ENCODE peak calls at places on chromosomes 16 and 17, in ten cellular contexts. S is A549; D is left ventricle myocardium inferior; P is upper lobe of left lung; R is tibial artery; F is mucosa of descending colon; V is CD8-positive, alpha-beta memory T cell; I is effector memory CD4-positive, alpha-beta T cell; Q is esophagus squamous epithelium; L is fibroblast of lung. E is an unnamed sample. For H3K4me1, the result is how much of the 10 kb centered on the place peaks cover.

GRCh38 chr17:6327007-6327406 is 107.9 kb downstream of the AIPL1 start:
- DNase-seq in R (no peak), V (no peak), L (no peak), D (peak), P (no peak), I (no peak), Q (no peak), F (no peak), S (no peak), E (no peak)

GRCh38 chr17:70995997-70996396 is 826.7 kb downstream of the KCNJ2 start:
- DNase-seq in S (no peak), R (no peak), F (no peak), V (no peak), P (no peak), Q (no peak), L (no peak), D (no peak), I (no peak), E (no peak)

GRCh38 chr17:50829336-50829735 is 6.0 kb upstream of the WFIKKN2 start:
- DNase-seq in L (no peak), F (no peak), I (no peak), D (no peak), V (no peak), Q (no peak), R (no peak), P (no peak), S (no peak), E (no peak)

GRCh38 chr16:2238396-2239230 is 2.4 kb downstream of the DNASE1L2 start:
- DNase-seq in V (no peak), F (no peak), D (no peak), P (peak), L (no peak), Q (no peak), R (no peak), I (no peak), S (no peak), E (no peak)

GRCh38 chr16:48047273-48047672 is 108.5 kb downstream of the ABCC12 start:
- DNase-seq in I (no peak), F (no peak), V (no peak), S (no peak), L (no peak), Q (no peak), R (no peak), P (no peak), D (no peak), E (no peak)

GRCh38 chr17:50680126-50680525 is 27.6 kb downstream of the ANKRD40 start:
- DNase-seq in F (no peak), S (no peak), V (no peak), L (no peak), I (no peak), Q (no peak), R (no peak), P (no peak), D (no peak), E (no peak)

GRCh38 chr17:18257747-18258355 is 687 bp downstream of the FLII start:
- DNase-seq in I (peak), D (peak), P (peak), R (peak), V (peak), L (peak), S (peak), Q (no peak), F (peak), E (peak)

GRCh38 chr17:9206160-9206988 is 185.1 kb downstream of the NTN1 start:
- DNase-seq in P (peak), D (no peak), S (no peak), V (no peak), I (no peak), Q (no peak), R (no peak), L (no peak), F (no peak), E (no peak)

GRCh38 chr16:525520-526180 is 1.9 kb upstream of the CAPN15 start:
- DNase-seq in D (no peak), I (peak), R (no peak), P (no peak), V (no peak), S (peak), L (peak), F (no peak), Q (no peak), E (no peak)

GRCh38 chr16:55773859-55774549 is 58.9 kb downstream of the CES1 start:
- DNase-seq in V (no peak), S (peak), L (no peak), Q (no peak), P (peak), I (no peak), D (no peak), F (no peak), R (no peak), E (no peak)

GRCh38 chr17:64037802-64038201 is 17.4 kb upstream of the ICAM2 start:
- DNase-seq in V (no peak), R (no peak), Q (no peak), P (no peak), F (no peak), I (no peak), D (no peak), L (no peak), S (no peak), E (no peak)

GRCh38 chr17:66200685-66201092 is 8.8 kb upstream of the CEP112 start:
- DNase-seq in Q (no peak), L (peak), I (peak), R (no peak), P (no peak), D (no peak), F (peak), V (peak), S (peak), E (peak)

GRCh38 chr17:73427198-73427597 is 115.4 kb upstream of the CDC42EP4 start:
- DNase-seq in I (no peak), F (no peak), D (no peak), L (no peak), V (no peak), R (no peak), P (no peak), Q (no peak), S (peak), E (no peak)

GRCh38 chr16:79261461-79261860 is 339.1 kb downstream of the MAF start:
- DNase-seq in S (peak), D (peak), I (no peak), F (peak), L (no peak), V (no peak), Q (no peak), R (no peak), P (peak), E (no peak)

GRCh38 chr17:43018008-43018853 is 4.0 kb downstream of the VAT1 start:
- DNase-seq in L (no peak), R (no peak), F (no peak), D (no peak), S (peak), P (no peak), Q (no peak), V (peak), I (peak), E (no peak)

GRCh38 chr16:85206472-85207356 is 94.4 kb upstream of the CIBAR2 start:
- DNase-seq in P (peak), R (peak), I (no peak), D (peak), Q (no peak), V (no peak), S (no peak), L (peak), F (peak), E (no peak)

GRCh38 chr16:57883953-57884654 is 81.8 kb upstream of the KIFC3 start:
- DNase-seq in I (no peak), P (peak), R (no peak), Q (no peak), F (no peak), D (no peak), L (no peak), V (no peak), S (no peak), E (no peak)

GRCh38 chr16:87538594-87538993 is 45.8 kb upstream of the ZCCHC14 start:
- DNase-seq in I (no peak), S (no peak), R (peak), F (no peak), L (no peak), D (no peak), P (no peak), V (no peak), Q (no peak), E (no peak)

GRCh38 chr17:76554131-76554530 is 14.3 kb downstream of the PRCD start:
- DNase-seq in S (no peak), I (no peak), L (no peak), F (no peak), V (no peak), D (peak), R (no peak), Q (no peak), P (no peak), E (no peak)

GRCh38 chr17:7825206-7825980 is 8.6 kb upstream of the KDM6B start:
- DNase-seq in S (peak), V (no peak), R (no peak), P (no peak), I (no peak), D (no peak), F (no peak), Q (no peak), L (no peak), E (no peak)

GRCh38 chr17:17391575-17392370 is 85.0 kb upstream of the MED9 start:
- DNase-seq in L (no peak), Q (no peak), D (no peak), R (no peak), S (peak), P (no peak), F (peak), V (peak), I (peak), E (no peak)

GRCh38 chr17:16072031-16072430 is 72.4 kb downstream of the TTC19 start:
- DNase-seq in D (no peak), R (no peak), P (no peak), I (no peak), F (no peak), Q (no peak), S (no peak), L (no peak), V (no peak), E (no peak)

GRCh38 chr16:4767872-4768548 is 1.0 kb upstream of the ZNF500 start:
- DNase-seq in V (peak), S (peak), L (no peak), P (no peak), I (no peak), Q (no peak), R (peak), F (peak), D (no peak), E (no peak)

GRCh38 chr16:73232555-73233422 is 184.9 kb upstream of the ZFHX3 start:
- DNase-seq in P (no peak), R (no peak), L (peak), D (peak), V (no peak), Q (no peak), S (peak), I (no peak), F (peak), E (no peak)

GRCh38 chr17:921161-921560 is 58.4 kb downstream of the NXN start:
- DNase-seq in Q (no peak), I (no peak), V (no peak), F (no peak), D (no peak), P (no peak), R (no peak), L (peak), S (no peak), E (no peak)

GRCh38 chr17:45221081-45221996 is at the start of gene FMNL1:
- DNase-seq in S (no peak), I (peak), D (peak), F (peak), P (peak), R (peak), Q (no peak), L (no peak), V (peak), E (no peak)

GRCh38 chr16:81655474-81656162 is 123.5 kb upstream of the PLCG2 start:
- DNase-seq in I (no peak), Q (no peak), S (no peak), D (no peak), F (no peak), V (no peak), L (no peak), P (no peak), R (no peak), E (no peak)

GRCh38 chr17:2140683-2141082 is 85.8 kb downstream of the HIC1 start:
- DNase-seq in L (no peak), S (no peak), Q (no peak), V (no peak), I (no peak), F (peak), D (no peak), R (no peak), P (no peak), E (no peak)

GRCh38 chr16:14378684-14379467 is 251.2 kb downstream of the PARN start:
- DNase-seq in I (no peak), F (no peak), S (peak), L (no peak), P (no peak), Q (no peak), V (no peak), D (no peak), R (no peak), E (no peak)

GRCh38 chr16:82667437-82667836 is 40.7 kb downstream of the CDH13 start:
- DNase-seq in L (no peak), R (no peak), D (no peak), V (no peak), Q (no peak), S (no peak), F (no peak), P (no peak), I (no peak), E (no peak)

GRCh38 chr17:68290955-68291835 is at the start of the genes ARSG and SLC16A6:
- DNase-seq in L (peak), I (peak), V (peak), P (peak), D (peak), Q (no peak), S (peak), R (peak), F (peak), E (peak)

GRCh38 chr17:68288804-68289203 is 2.1 kb downstream of the SLC16A6 start:
- DNase-seq in S (peak), P (no peak), F (no peak), V (no peak), L (no peak), Q (no peak), R (no peak), D (no peak), I (no peak), E (no peak)

GRCh38 chr17:68289473-68289872 is 1.5 kb downstream of the SLC16A6 start:
- DNase-seq in D (no peak), Q (no peak), S (no peak), F (no peak), L (no peak), P (no peak), R (no peak), V (no peak), I (no peak), E (no peak)

GRCh38 chr17:68289936-68290267 is 1.0 kb downstream of the SLC16A6 start:
- DNase-seq in P (no peak), F (no peak), I (no peak), V (no peak), L (no peak), S (no peak), Q (no peak), R (no peak), D (no peak), E (no peak)

GRCh38 chr17:68290268-68290954 is 516 bp downstream of the SLC16A6 start:
- DNase-seq in Q (no peak), L (no peak), I (peak), P (peak), F (peak), S (no peak), D (peak), R (no peak), V (peak), E (no peak)
- H3K4me1 ChIP-seq in Q (under half), L (under half), I (under half), P (under half), F (under half), S (under half), D (under half), R (under half), V (under half), E (under half)

GRCh38 chr16:65315004-65315398 is 193.1 kb upstream of the CDH11 start:
- DNase-seq in F (peak), V (no peak), I (no peak), S (no peak), Q (no peak), L (no peak), D (peak), P (no peak), R (peak), E (peak)
- H3K4me3 ChIP-seq in F (no peak), V (no peak), I (no peak), S (no peak), Q (no peak), L (no peak), D (no peak), P (no peak), R (no peak), E (no peak)

GRCh38 chr17:57947369-57947768 is 7.8 kb downstream of the CUEDC1 start:
- DNase-seq in I (no peak), R (no peak), F (no peak), L (no peak), V (no peak), S (no peak), D (no peak), P (no peak), Q (no peak), E (no peak)

GRCh38 chr17:57948169-57948554 is 7.0 kb downstream of the CUEDC1 start:
- DNase-seq in L (no peak), R (no peak), V (no peak), D (no peak), P (no peak), F (no peak), S (no peak), Q (no peak), I (no peak), E (no peak)

GRCh38 chr17:57948555-57949420 is 6.4 kb downstream of the CUEDC1 start:
- DNase-seq in L (peak), F (no peak), Q (no peak), D (no peak), S (peak), R (no peak), I (no peak), P (no peak), V (no peak), E (no peak)

GRCh38 chr17:57946798-57947358 is 8.3 kb downstream of the CUEDC1 start:
- DNase-seq in F (peak), P (no peak), Q (no peak), R (no peak), I (no peak), D (no peak), L (peak), S (peak), V (peak), E (no peak)

DNA sequence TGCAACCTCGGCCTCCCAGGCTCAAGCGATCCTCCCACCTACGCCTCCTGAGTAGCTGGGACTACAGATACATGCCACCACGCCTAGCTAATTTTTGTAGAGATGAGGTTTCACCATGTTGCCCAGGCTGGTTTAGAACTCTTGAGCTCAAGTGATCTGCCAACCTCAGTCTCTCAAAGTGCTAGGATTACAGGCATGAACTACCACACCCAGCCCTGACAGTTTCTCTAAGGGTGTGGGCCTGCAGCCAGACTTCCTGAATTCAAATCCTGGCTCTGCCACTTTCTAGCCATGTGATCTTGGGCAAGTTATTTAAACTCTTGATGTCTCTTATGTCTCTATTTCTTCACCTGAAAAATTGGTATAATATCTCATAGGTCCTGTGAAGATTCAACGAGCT is 5.6 kb downstream of the CUEDC1 start:
- DNase-seq in Q (no peak), R (peak), S (peak), F (peak), D (no peak), I (no peak), V (no peak), L (no peak), P (no peak), E (no peak)
- H3K4me1 ChIP-seq in Q (half or more), R (half or more), S (half or more), F (under half), D (half or more), I (under half), V (under half), L (half or more), P (half or more), E (half or more)

GRCh38 chr16:89200850-89201466 is 621 bp upstream of the SLC22A31 start:
- DNase-seq in P (no peak), F (no peak), I (no peak), D (no peak), Q (no peak), L (no peak), R (no peak), V (no peak), S (no peak), E (no peak)
- H3K4me3 ChIP-seq in P (no peak), F (no peak), I (no peak), D (peak), Q (peak), L (no peak), R (peak), V (no peak), S (peak), E (no peak)

GRCh38 chr17:81050645-81051625 is 16.0 kb downstream of the BAIAP2 start:
- DNase-seq in S (no peak), F (no peak), I (no peak), Q (no peak), V (no peak), D (no peak), L (no peak), P (peak), R (no peak), E (no peak)

GRCh38 chr17:81046770-81047359 is 11.9 kb downstream of the BAIAP2 start:
- DNase-seq in P (peak), D (no peak), I (no peak), Q (no peak), R (no peak), L (no peak), F (no peak), V (no peak), S (no peak), E (no peak)

GRCh38 chr17:81049372-81049911 is 14.5 kb downstream of the BAIAP2 start:
- DNase-seq in F (no peak), S (no peak), V (no peak), I (no peak), P (no peak), Q (no peak), L (no peak), D (no peak), R (no peak), E (no peak)

GRCh38 chr17:81049973-81050551 is 15.1 kb downstream of the BAIAP2 start:
- DNase-seq in D (peak), F (peak), Q (peak), R (peak), I (no peak), L (no peak), V (no peak), P (peak), S (peak), E (no peak)

DNA sequence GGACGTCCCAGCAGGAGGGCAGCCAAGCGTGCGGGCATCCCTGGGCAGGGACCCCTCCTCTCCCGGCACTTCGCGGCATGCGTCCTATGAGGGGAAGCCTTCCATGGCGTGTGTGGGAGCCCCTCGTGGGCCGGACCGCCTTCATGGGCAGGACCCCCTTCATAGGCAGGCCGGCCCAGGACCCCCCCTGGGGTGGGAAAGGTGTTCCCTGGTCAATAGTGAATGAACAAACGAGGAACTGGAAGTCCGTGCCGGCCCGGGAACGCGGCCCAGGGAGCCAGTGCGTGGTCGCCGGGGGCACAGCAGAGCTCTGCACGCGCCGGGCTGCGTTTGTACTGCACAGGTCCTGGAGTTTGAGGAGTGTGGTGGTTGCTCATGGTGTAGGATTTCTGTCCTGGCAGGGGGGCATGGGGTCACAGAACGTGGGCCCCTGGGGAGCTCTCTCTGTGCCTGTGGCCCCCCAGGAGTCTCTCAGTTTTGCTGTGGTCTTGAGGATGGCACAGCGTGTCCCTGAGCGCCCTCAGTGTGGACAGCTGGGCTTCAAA is 13.9 kb downstream of the BAIAP2 start:
- DNase-seq in P (peak), I (no peak), V (no peak), F (no peak), S (no peak), R (no peak), D (no peak), L (no peak), Q (no peak), E (no peak)
- H3K4me1 ChIP-seq in P (half or more), I (under half), V (under half), F (under half), S (under half), R (half or more), D (half or more), L (under half), Q (half or more), E (half or more)

GRCh38 chr16:9090960-9091866 is at the start of gene HAPSTR1:
- DNase-seq in S (peak), Q (peak), P (peak), L (peak), D (peak), F (peak), R (peak), I (peak), V (peak), E (peak)

GRCh38 chr16:9091867-9092281 is 430 bp downstream of the HAPSTR1 start:
- DNase-seq in P (no peak), Q (no peak), V (peak), I (peak), L (no peak), F (peak), D (peak), R (peak), S (peak), E (peak)

GRCh38 chr16:9089660-9090059 is 1.8 kb upstream of the HAPSTR1 start:
- DNase-seq in D (no peak), Q (no peak), P (no peak), F (no peak), R (no peak), I (no peak), L (no peak), V (no peak), S (no peak), E (no peak)

GRCh38 chr16:9088848-9089247 is 2.6 kb upstream of the HAPSTR1 start:
- DNase-seq in I (no peak), R (no peak), F (no peak), V (no peak), Q (no peak), P (no peak), S (no peak), L (no peak), D (no peak), E (no peak)

GRCh38 chr16:9090101-9090959 is 1.1 kb upstream of the HAPSTR1 start:
- DNase-seq in D (peak), I (peak), Q (no peak), R (peak), L (no peak), V (peak), S (no peak), P (peak), F (peak), E (no peak)
- H3K4me3 ChIP-seq in D (peak), I (peak), Q (peak), R (peak), L (peak), V (peak), S (peak), P (peak), F (peak), E (peak)

E was measured in tibial nerve.